ENCODE peak calls at places on chromosomes 16 and 17, in five cellular contexts. H is tibial nerve, Y is colonic mucosa, D is GM23338, S is lung. V is an unnamed sample.
A peak's percentile ranks its signal among the peaks of the same experiment; 100 is the strongest.

GRCh38 chr17:1484060-1484535 is 8.4 kb downstream of the MYO1C start:
- DNase-seq in H (no peak), Y (peak; percentile 40), D (peak; percentile 51), S (no peak), V (no peak)

GRCh38 chr16:79768594-79768993 is 168.1 kb upstream of the MAF start:
- DNase-seq in H (no peak), S (no peak), D (no peak), Y (peak; percentile 38), V (no peak)

GRCh38 chr17:1119924-1120323 is 59.9 kb downstream of the ABR start:
- DNase-seq in Y (no peak), H (no peak), S (no peak), D (no peak), V (no peak)

GRCh38 chr16:68907297-68907999 is 64.1 kb downstream of the TANGO6 start:
- DNase-seq in H (no peak), Y (no peak), S (no peak), D (peak; percentile 29), V (no peak)

GRCh38 chr17:4899341-4900230 is at the start of gene C17orf107:
- DNase-seq in S (peak; percentile 78), H (peak; percentile 59), Y (peak; percentile 91), D (peak; percentile 92), V (no peak)

GRCh38 chr16:83515395-83515794 is 292.4 kb upstream of the HSBP1 start:
- DNase-seq in Y (no peak), S (no peak), D (no peak), H (no peak), V (no peak)

GRCh38 chr16:80023865-80024264 is 423.3 kb upstream of the MAF start:
- DNase-seq in Y (no peak), S (no peak), H (no peak), D (no peak), V (no peak)

GRCh38 chr16:73483076-73483791 is 435.3 kb upstream of the ZFHX3 start:
- DNase-seq in D (peak; percentile 91), H (no peak), S (no peak), Y (no peak), V (peak; percentile 37)

GRCh38 chr17:49515196-49515770 is 20.2 kb downstream of the NGFR start:
- DNase-seq in S (peak; percentile 62), Y (peak; percentile 55), D (peak; percentile 83), H (peak; percentile 88), V (no peak)

GRCh38 chr17:83100220-83100852 is 20.9 kb downstream of the METRNL start:
- DNase-seq in D (no peak), S (no peak), Y (peak; percentile 33), H (no peak), V (no peak)

GRCh38 chr17:67434061-67434525 is 57.0 kb downstream of the PITPNC1 start:
- DNase-seq in D (no peak), S (peak; percentile 36), H (no peak), Y (no peak), V (no peak)

GRCh38 chr17:45093444-45094110 is 32.5 kb downstream of the NMT1 start:
- DNase-seq in S (no peak), Y (no peak), H (peak; percentile 58), D (no peak), V (no peak)

GRCh38 chr17:61490540-61490975 is 38.3 kb downstream of the TBX4 start:
- DNase-seq in D (no peak), H (no peak), Y (no peak), S (no peak), V (no peak)

GRCh38 chr17:2177235-2177811 is 122.4 kb downstream of the HIC1 start:
- DNase-seq in H (no peak), S (no peak), Y (no peak), D (no peak), V (no peak)

GRCh38 chr17:19785854-19786253 is 37.8 kb upstream of the ALDH3A1 start:
- DNase-seq in D (peak; percentile 42), H (no peak), S (no peak), Y (no peak), V (no peak)

GRCh38 chr17:64291268-64291851 is 28.3 kb upstream of the TEX2 start:
- DNase-seq in D (peak; percentile 69), H (no peak), Y (no peak), S (no peak), V (no peak)

GRCh38 chr17:79220715-79221291 is 146.2 kb downstream of the ENGASE start:
- DNase-seq in Y (no peak), D (peak; percentile 69), S (no peak), H (no peak), V (no peak)

GRCh38 chr16:68992521-68992920 is 112.9 kb upstream of the HAS3 start:
- DNase-seq in Y (no peak), H (no peak), D (no peak), S (no peak), V (no peak)

GRCh38 chr17:2510559-2510958 is 1.1 kb downstream of the METTL16 start:
- DNase-seq in H (no peak), Y (no peak), D (no peak), S (no peak), V (no peak)

GRCh38 chr16:48492131-48492530 is 106.9 kb upstream of the SIAH1 start:
- DNase-seq in S (no peak), Y (no peak), H (no peak), D (no peak), V (no peak)

GRCh38 chr16:56203052-56203451 is 11.8 kb downstream of the GNAO1 start:
- DNase-seq in Y (no peak), S (no peak), D (peak; percentile 79), H (no peak), V (no peak)

GRCh38 chr16:75733305-75734141 is 7.2 kb upstream of the CPHXL start:
- DNase-seq in D (no peak), H (no peak), Y (peak; percentile 25), S (no peak), V (no peak)

GRCh38 chr16:5207001-5207523 is 109.5 kb upstream of the EEF2KMT start:
- DNase-seq in H (no peak), S (no peak), Y (no peak), D (no peak), V (no peak)

GRCh38 chr16:20987049-20987448 is 86.5 kb downstream of the LYRM1 start:
- DNase-seq in S (no peak), Y (no peak), D (no peak), H (no peak), V (no peak)

GRCh38 chr17:14304222-14304844 is 3.5 kb downstream of the HS3ST3B1 start:
- DNase-seq in D (no peak), S (peak; percentile 6), Y (no peak), H (no peak), V (no peak)

GRCh38 chr16:85307552-85308364 is 195.5 kb upstream of the CIBAR2 start:
- DNase-seq in Y (no peak), D (no peak), S (no peak), H (no peak), V (no peak)

GRCh38 chr16:30394603-30395154 is 541 bp upstream of the ZNF48 start:
- DNase-seq in S (no peak), D (peak; percentile 89), Y (no peak), H (no peak), V (no peak)

GRCh38 chr16:10833271-10833670 is 14.7 kb upstream of the TVP23A start:
- DNase-seq in H (no peak), S (no peak), D (no peak), Y (no peak), V (no peak)

GRCh38 chr16:3086596-3087242 is 12.4 kb downstream of the ZSCAN10 start:
- DNase-seq in S (no peak), Y (no peak), H (no peak), D (no peak), V (no peak)

GRCh38 chr17:499836-500543 is 147.4 kb upstream of the RPH3AL start:
- DNase-seq in H (no peak), Y (no peak), S (peak; percentile 56), D (peak; percentile 23), V (no peak)

DNA sequence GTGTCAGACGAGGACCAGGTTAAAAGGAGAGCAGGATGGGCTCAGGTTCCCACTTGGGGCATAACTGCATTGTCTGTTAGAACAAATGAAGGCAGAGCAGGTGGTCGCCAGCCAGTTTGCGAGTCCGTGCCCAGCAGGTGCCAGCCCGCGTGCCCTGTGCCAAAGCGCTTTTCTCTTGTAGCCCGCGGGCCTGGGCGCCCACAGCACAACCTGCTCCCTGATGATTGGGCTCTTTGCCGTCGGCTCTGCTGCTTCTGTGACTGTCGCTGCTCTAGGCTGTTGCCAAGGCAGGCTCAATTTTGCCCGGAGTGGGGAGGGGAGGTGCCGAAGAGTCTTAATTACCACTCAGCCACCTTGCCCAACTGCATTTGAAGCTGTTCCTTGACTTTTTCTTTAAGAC is 21.1 kb downstream of the KNOP1 start:
- DNase-seq in H (no peak), S (no peak), D (no peak), Y (no peak), V (no peak)
- H3K27ac ChIP-seq in H (peak overlapping the region; percentile 76), S (peak overlapping the region; percentile 73), D (no peak overlapping the region), Y (peak overlapping the region; percentile 76), V (no peak overlapping the region)

GRCh38 chr17:40303009-40303657 is 5.8 kb upstream of the RARA start:
- DNase-seq in Y (peak; percentile 71), H (no peak), S (peak; percentile 57), D (peak; percentile 74), V (no peak)

GRCh38 chr17:40297511-40297910 is 9.8 kb downstream of the CDC6 start:
- DNase-seq in H (no peak), Y (no peak), S (no peak), D (no peak), V (no peak)

GRCh38 chr17:40295471-40296457 is 8.1 kb downstream of the CDC6 start:
- DNase-seq in H (no peak), S (no peak), D (no peak), Y (no peak), V (no peak)

GRCh38 chr17:40301315-40301714 is 7.7 kb upstream of the RARA start:
- DNase-seq in H (no peak), S (no peak), Y (no peak), D (peak; percentile 64), V (no peak)

DNA sequence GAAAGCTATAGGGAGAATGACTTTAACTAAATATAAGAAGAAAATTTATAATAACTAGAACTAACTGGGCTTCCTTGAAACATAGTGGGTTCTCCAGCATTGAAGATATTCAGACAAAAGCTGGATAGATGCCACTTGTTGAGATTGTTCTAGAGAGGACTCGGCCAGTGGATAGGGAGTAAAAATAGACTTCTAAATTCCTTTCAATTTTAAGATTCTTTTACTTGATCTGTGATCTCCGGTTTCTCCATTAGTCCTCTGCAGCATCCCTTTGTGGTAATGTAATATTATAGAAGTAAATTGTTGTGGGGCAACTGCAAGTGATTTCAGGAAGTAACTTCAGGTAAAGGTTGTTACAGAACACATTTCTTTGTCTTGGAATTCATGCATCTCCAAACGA is 10.3 kb upstream of the RARA start:
- DNase-seq in D (no peak), S (no peak), Y (no peak), H (no peak), V (no peak)
- H3K36me3 ChIP-seq in D (peaks cover 68% of the 10 kb centered on the region), S (no peaks in the 10 kb centered on the region), Y (no peaks in the 10 kb centered on the region), H (no peaks in the 10 kb centered on the region), V (peaks cover 21% of the 10 kb centered on the region)

GRCh38 chr17:57911021-57911420 is 44.2 kb downstream of the CUEDC1 start:
- DNase-seq in Y (no peak), D (no peak), H (no peak), S (no peak), V (no peak)
- H3K27ac ChIP-seq in Y (no peak overlapping the region), D (no peak overlapping the region), H (no peak overlapping the region), S (peak overlapping the region; percentile 55), V (no peak overlapping the region)

DNA sequence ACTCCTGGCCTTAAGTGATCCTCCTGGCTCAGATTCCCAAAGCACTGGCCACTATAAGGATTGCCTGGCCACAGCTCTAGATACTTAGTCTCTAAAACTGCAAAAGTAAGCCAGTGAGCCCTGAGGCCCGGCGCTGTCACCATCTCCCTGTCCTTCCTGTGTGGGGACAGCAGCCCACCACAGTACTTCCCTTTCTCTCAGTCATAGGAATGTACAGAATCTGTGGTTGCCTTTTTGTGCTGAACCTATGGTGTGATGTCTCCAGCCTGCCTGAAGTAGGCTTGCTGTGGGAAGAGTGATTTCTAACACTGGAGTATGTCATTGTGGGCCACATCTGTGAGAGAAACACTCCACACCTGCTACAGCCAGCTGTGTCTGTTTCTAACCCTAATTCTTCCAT is 24.7 kb downstream of the NTAN1 start:
- DNase-seq in Y (no peak), D (no peak), H (no peak), S (no peak), V (no peak)
- H3K36me3 ChIP-seq in Y (peaks cover 18% of the 10 kb centered on the region), D (peaks cover 10% of the 10 kb centered on the region), H (peaks cover 91% of the 10 kb centered on the region), S (peaks cover 3% of the 10 kb centered on the region), V (peaks cover 39% of the 10 kb centered on the region)